ENCODE peak calls at places on chromosomes 13 and 19, in ten cellular contexts. O is Peyer's patch; V is body of pancreas; P is heart right ventricle; X is CD4-positive, CD25-positive, alpha-beta regulatory T cell; S is HCT116; Y is stomach; A is lower lobe of right lung; J is CD4-positive, alpha-beta memory T cell; R is mesendoderm. K is an unnamed sample.

GRCh38 chr13:85148009-85148408 is 651.2 kb downstream of the SLITRK6 start:
- DNase-seq in V (no peak), O (no peak), S (no peak), P (no peak), R (peak; percentile 17), J (no peak), A (no peak), X (no peak), Y (no peak), K (peak; percentile 53)

GRCh38 chr13:83613524-83613923 is 268.8 kb downstream of the SLITRK1 start:
- DNase-seq in J (no peak), V (no peak), Y (no peak), O (no peak), A (peak; percentile 39), R (no peak), X (no peak), P (peak; percentile 8), S (no peak), K (no peak)

GRCh38 chr19:30649934-30650614 is 277.9 kb downstream of the ZNF536 start:
- DNase-seq in Y (no peak), P (no peak), A (no peak), O (no peak), V (peak; percentile 69), R (peak; percentile 60), S (peak; percentile 46), J (peak; percentile 4), X (peak; percentile 6), K (peak; percentile 69)

GRCh38 chr13:112072531-112073244 is 5.7 kb downstream of the SOX1 start:
- DNase-seq in O (no peak), V (no peak), S (no peak), Y (no peak), J (no peak), A (no peak), P (peak; percentile 13), X (no peak), R (peak; percentile 88), K (no peak)

GRCh38 chr13:94169783-94170513 is 309.5 kb downstream of the DCT start:
- DNase-seq in Y (no peak), P (peak; percentile 26), J (no peak), X (no peak), V (no peak), O (no peak), A (no peak), S (no peak), R (peak; percentile 16), K (no peak)

GRCh38 chr19:41595258-41595889 is 19.4 kb downstream of the CEACAM21 start:
- DNase-seq in Y (peak; percentile 53), A (no peak), S (peak; percentile 74), R (peak; percentile 62), V (peak; percentile 61), J (peak; percentile 75), X (peak; percentile 78), P (peak; percentile 31), O (no peak), K (peak; percentile 91)

GRCh38 chr13:79435549-79435948 is 29.5 kb upstream of the RBM26 start:
- DNase-seq in X (no peak), P (no peak), Y (no peak), S (no peak), J (no peak), R (no peak), V (no peak), A (no peak), O (no peak), K (no peak)

GRCh38 chr19:28148554-28148953 is 1064.4 kb downstream of the UQCRFS1 start:
- DNase-seq in V (no peak), Y (no peak), X (no peak), O (no peak), S (no peak), A (no peak), J (no peak), P (no peak), R (no peak), K (no peak)

GRCh38 chr19:45601524-45602522 is at the start of gene GPR4:
- DNase-seq in O (no peak), V (no peak), R (peak; percentile 65), S (no peak), A (no peak), P (peak; percentile 51), J (no peak), X (no peak), Y (no peak), K (peak; percentile 55)

GRCh38 chr13:51349016-51349415 is 9.5 kb downstream of the SERPINE3 start:
- DNase-seq in Y (no peak), X (no peak), V (no peak), O (no peak), P (no peak), J (no peak), S (no peak), R (no peak), A (no peak), K (no peak)

GRCh38 chr19:10478476-10478875 is 24.7 kb downstream of the KEAP1 start:
- DNase-seq in J (no peak), R (no peak), P (no peak), A (no peak), Y (no peak), S (no peak), O (no peak), V (no peak), X (no peak), K (no peak)

GRCh38 chr13:100473493-100474044 is 115.0 kb downstream of the GGACT start:
- DNase-seq in J (no peak), A (no peak), V (no peak), R (no peak), P (no peak), Y (no peak), S (no peak), X (no peak), O (no peak), K (no peak)

GRCh38 chr19:39677931-39678889 is 22.5 kb downstream of the LGALS16 start:
- DNase-seq in R (no peak), O (no peak), V (peak; percentile 82), A (peak; percentile 54), S (no peak), Y (peak; percentile 62), J (no peak), P (no peak), X (no peak), K (peak; percentile 71)

DNA sequence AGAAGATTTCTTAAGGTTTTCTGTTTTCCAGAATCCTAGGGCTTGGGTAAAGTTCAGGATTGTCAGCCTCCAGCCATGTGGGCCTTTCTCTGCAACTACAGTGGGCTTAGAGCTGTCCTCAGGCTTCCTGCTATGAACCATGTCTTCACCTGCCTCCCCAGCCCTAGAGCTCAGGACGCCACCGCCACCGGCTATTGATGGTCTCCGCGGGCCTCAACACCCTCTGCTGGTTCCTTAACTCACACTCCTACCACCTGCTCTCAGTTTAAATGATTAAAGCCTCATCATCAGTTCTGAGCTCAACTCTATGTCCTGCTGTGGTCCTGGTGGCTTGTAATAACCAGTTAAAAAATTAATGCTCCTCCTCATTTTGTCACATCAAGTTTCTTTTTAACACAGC is 221.0 kb downstream of the EFNB2 start:
- DNase-seq in X (no peak), Y (no peak), A (no peak), S (no peak), R (peak; percentile 49), J (no peak), V (no peak), O (no peak), P (no peak), K (no peak)
- H3K4me1 ChIP-seq in X (no peaks in the 10 kb centered on the region), Y (no peaks in the 10 kb centered on the region), A (no peaks in the 10 kb centered on the region), S (peaks cover 11% of the 10 kb centered on the region), R (no peaks in the 10 kb centered on the region), J (no peaks in the 10 kb centered on the region), V (no peaks in the 10 kb centered on the region), O (no peaks in the 10 kb centered on the region), P (no peaks in the 10 kb centered on the region), K (no peaks in the 10 kb centered on the region)

GRCh38 chr13:110023729-110024645 is 237.6 kb upstream of the IRS2 start:
- DNase-seq in X (no peak), Y (peak; percentile 37), O (no peak), A (no peak), R (no peak), S (no peak), P (peak; percentile 47), V (peak; percentile 39), J (no peak), K (peak; percentile 43)
- H3K27ac ChIP-seq in X (no peak overlapping the region), Y (peak overlapping the region; percentile 54), O (no peak overlapping the region), A (no peak overlapping the region), R (no peak overlapping the region), S (no peak overlapping the region), P (peak overlapping the region; percentile 70), V (no peak overlapping the region), J (no peak overlapping the region), K (peak overlapping the region; percentile 54)

GRCh38 chr19:1101337-1101698 is 2.5 kb upstream of the GPX4 start:
- DNase-seq in O (no peak), Y (peak; percentile 44), X (no peak), R (peak; percentile 50), P (no peak), A (peak; percentile 77), V (no peak), J (no peak), S (no peak), K (no peak)
- H3K4me3 ChIP-seq in O (no peak overlapping the region), Y (no peak overlapping the region), X (no peak overlapping the region), R (no peak overlapping the region), P (peak overlapping the region; percentile 33), A (peak overlapping the region; percentile 30), V (no peak overlapping the region), J (no peak overlapping the region), S (no peak overlapping the region), K (peak overlapping the region; percentile 20)

GRCh38 chr19:18503971-18504885 is 17.6 kb downstream of the ELL start:
- DNase-seq in V (peak; percentile 66), P (no peak), A (no peak), O (peak; percentile 83), R (no peak), X (no peak), S (no peak), J (no peak), Y (peak; percentile 51), K (peak; percentile 54)
- H3K4me1 ChIP-seq in V (peaks cover 99% of the 10 kb centered on the region), P (peaks cover 100% of the 10 kb centered on the region), A (peaks cover 100% of the 10 kb centered on the region), O (peaks cover 28% of the 10 kb centered on the region), R (no peaks in the 10 kb centered on the region), X (peaks cover 56% of the 10 kb centered on the region), S (peaks cover 36% of the 10 kb centered on the region), J (peaks cover 100% of the 10 kb centered on the region), Y (peaks cover 100% of the 10 kb centered on the region), K (peaks cover 56% of the 10 kb centered on the region)

DNA sequence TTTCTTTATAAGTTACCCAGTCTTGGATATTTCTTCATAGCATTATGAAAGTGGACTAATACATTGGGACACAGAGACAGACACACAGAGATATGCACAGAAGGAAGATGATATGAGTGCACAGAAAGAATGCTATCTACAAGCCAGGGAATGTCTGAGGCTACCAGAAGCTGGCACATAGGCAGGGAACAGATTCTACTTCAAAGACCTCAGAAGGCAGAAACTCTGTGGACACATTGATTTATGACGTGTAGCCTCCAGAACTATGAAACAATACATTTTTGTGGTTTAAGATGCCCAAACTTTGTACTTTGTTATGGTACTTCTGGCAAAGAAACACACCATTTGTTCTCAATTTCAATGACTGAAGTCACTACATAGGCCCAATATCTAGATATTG is 556.7 kb downstream of the PCDH9 start:
- DNase-seq in A (no peak), V (no peak), S (no peak), P (no peak), X (no peak), Y (no peak), J (no peak), O (no peak), R (no peak), K (peak; percentile 9)
- H3K27ac ChIP-seq in A (no peak overlapping the region), V (no peak overlapping the region), S (no peak overlapping the region), P (no peak overlapping the region), X (no peak overlapping the region), Y (no peak overlapping the region), J (no peak overlapping the region), O (no peak overlapping the region), R (no peak overlapping the region), K (no peak overlapping the region)

GRCh38 chr13:101916758-101917474 is 464.4 kb downstream of the ITGBL1 start:
- DNase-seq in S (no peak), X (no peak), V (no peak), Y (no peak), A (no peak), R (no peak), P (no peak), J (no peak), O (no peak), K (no peak)
- H3K4me3 ChIP-seq in S (no peak overlapping the region), X (no peak overlapping the region), V (no peak overlapping the region), Y (peak overlapping the region; percentile 41), A (peak overlapping the region; percentile 31), R (no peak overlapping the region), P (peak overlapping the region; percentile 54), J (no peak overlapping the region), O (peak overlapping the region; percentile 21), K (no peak overlapping the region)